ENCODE peak calls at places on chromosomes 5 and 9, in seven cellular contexts. One of them, this sample, is unnamed.
A peak's percentile ranks its signal among the peaks of the same experiment; 100 is the strongest.

GRCh38 chr9:19925674-19926503 is 137.1 kb upstream of the SLC24A2 start:
- DNase-seq in activated T-cell treated with anti-CD3 and anti-CD28 coated beads, Interleukin-2, amount 50 U/mL, for 72 hours: peak; percentile 81
- DNase-seq in naive B cell: peak; percentile 74
- DNase-seq in RWPE2: peak; percentile 68
- DNase-seq in nephron progenitor cell: peak; percentile 83
- DNase-seq in HT1080: peak; percentile 90
- DNase-seq in stimulated activated CD4-positive, alpha-beta T cell treated with anti-CD3 and anti-CD28 coated beads, Interleukin-1b, Interleukin-23, amount 100 ng/mL, for 48 hours: peak; percentile 81
- DNase-seq in this sample: peak; percentile 85

GRCh38 chr5:2576823-2577222 is 174.7 kb downstream of the IRX2 start:
- DNase-seq in activated T-cell treated with anti-CD3 and anti-CD28 coated beads, Interleukin-2, amount 50 U/mL, for 72 hours: no peak
- DNase-seq in naive B cell: no peak
- DNase-seq in RWPE2: no peak
- DNase-seq in nephron progenitor cell: no peak
- DNase-seq in HT1080: no peak
- DNase-seq in stimulated activated CD4-positive, alpha-beta T cell treated with anti-CD3 and anti-CD28 coated beads, Interleukin-1b, Interleukin-23, amount 100 ng/mL, for 48 hours: no peak
- DNase-seq in this sample: no peak

GRCh38 chr9:130918870-130919558 is 20.0 kb downstream of the FIBCD1 start:
- DNase-seq in activated T-cell treated with anti-CD3 and anti-CD28 coated beads, Interleukin-2, amount 50 U/mL, for 72 hours: no peak
- DNase-seq in naive B cell: no peak
- DNase-seq in RWPE2: no peak
- DNase-seq in nephron progenitor cell: no peak
- DNase-seq in HT1080: no peak
- DNase-seq in stimulated activated CD4-positive, alpha-beta T cell treated with anti-CD3 and anti-CD28 coated beads, Interleukin-1b, Interleukin-23, amount 100 ng/mL, for 48 hours: no peak
- DNase-seq in this sample: no peak

GRCh38 chr5:167743685-167744084 is 547.8 kb upstream of the WWC1 start:
- DNase-seq in activated T-cell treated with anti-CD3 and anti-CD28 coated beads, Interleukin-2, amount 50 U/mL, for 72 hours: no peak
- DNase-seq in naive B cell: no peak
- DNase-seq in RWPE2: no peak
- DNase-seq in nephron progenitor cell: no peak
- DNase-seq in HT1080: peak; percentile 75
- DNase-seq in stimulated activated CD4-positive, alpha-beta T cell treated with anti-CD3 and anti-CD28 coated beads, Interleukin-1b, Interleukin-23, amount 100 ng/mL, for 48 hours: no peak
- DNase-seq in this sample: no peak

GRCh38 chr5:147437161-147437596 is 72.7 kb downstream of the DPYSL3 start:
- DNase-seq in activated T-cell treated with anti-CD3 and anti-CD28 coated beads, Interleukin-2, amount 50 U/mL, for 72 hours: no peak
- DNase-seq in naive B cell: no peak
- DNase-seq in RWPE2: no peak
- DNase-seq in nephron progenitor cell: no peak
- DNase-seq in HT1080: peak; percentile 33
- DNase-seq in stimulated activated CD4-positive, alpha-beta T cell treated with anti-CD3 and anti-CD28 coated beads, Interleukin-1b, Interleukin-23, amount 100 ng/mL, for 48 hours: no peak
- DNase-seq in this sample: no peak

GRCh38 chr5:170434953-170435605 is 45.9 kb upstream of the KCNMB1 start:
- DNase-seq in activated T-cell treated with anti-CD3 and anti-CD28 coated beads, Interleukin-2, amount 50 U/mL, for 72 hours: peak; percentile 53
- DNase-seq in naive B cell: peak; percentile 17
- DNase-seq in RWPE2: no peak
- DNase-seq in nephron progenitor cell: peak; percentile 79
- DNase-seq in HT1080: peak; percentile 64
- DNase-seq in stimulated activated CD4-positive, alpha-beta T cell treated with anti-CD3 and anti-CD28 coated beads, Interleukin-1b, Interleukin-23, amount 100 ng/mL, for 48 hours: peak; percentile 54
- DNase-seq in this sample: peak; percentile 88

GRCh38 chr9:26078706-26079105 is 400.5 kb upstream of the TUSC1 start:
- DNase-seq in activated T-cell treated with anti-CD3 and anti-CD28 coated beads, Interleukin-2, amount 50 U/mL, for 72 hours: no peak
- DNase-seq in naive B cell: no peak
- DNase-seq in RWPE2: no peak
- DNase-seq in nephron progenitor cell: no peak
- DNase-seq in HT1080: no peak
- DNase-seq in stimulated activated CD4-positive, alpha-beta T cell treated with anti-CD3 and anti-CD28 coated beads, Interleukin-1b, Interleukin-23, amount 100 ng/mL, for 48 hours: no peak
- DNase-seq in this sample: no peak

GRCh38 chr5:95915999-95916686 is 45.5 kb downstream of the ELL2 start:
- DNase-seq in activated T-cell treated with anti-CD3 and anti-CD28 coated beads, Interleukin-2, amount 50 U/mL, for 72 hours: no peak
- DNase-seq in naive B cell: no peak
- DNase-seq in RWPE2: no peak
- DNase-seq in nephron progenitor cell: no peak
- DNase-seq in HT1080: no peak
- DNase-seq in stimulated activated CD4-positive, alpha-beta T cell treated with anti-CD3 and anti-CD28 coated beads, Interleukin-1b, Interleukin-23, amount 100 ng/mL, for 48 hours: no peak
- DNase-seq in this sample: no peak

GRCh38 chr5:168879929-168880328 is 300.8 kb upstream of the PANK3 start:
- DNase-seq in activated T-cell treated with anti-CD3 and anti-CD28 coated beads, Interleukin-2, amount 50 U/mL, for 72 hours: no peak
- DNase-seq in naive B cell: peak; percentile 13
- DNase-seq in RWPE2: no peak
- DNase-seq in nephron progenitor cell: no peak
- DNase-seq in HT1080: no peak
- DNase-seq in stimulated activated CD4-positive, alpha-beta T cell treated with anti-CD3 and anti-CD28 coated beads, Interleukin-1b, Interleukin-23, amount 100 ng/mL, for 48 hours: no peak
- DNase-seq in this sample: no peak

This sample was measured in spleen.